ENCODE peak calls at places on chromosomes 3 and 15, in seven cellular contexts. S is effector CD4-positive, alpha-beta T cell; H is mesenteric fat pad; E is activated CD8-positive, alpha-beta memory T cell treated with anti-CD3 and anti-CD28 coated beads, Interleukin-2, amount 50 U/mL, for 48 hours; C is stimulated activated CD4-positive, alpha-beta T cell treated with anti-CD3 and anti-CD28 coated beads, Interleukin-12 subunit alpha, Interleukin-12 subunit beta, amount 100 ng/mL, for 48 hours; J is naive thymus-derived CD8-positive, alpha-beta T cell; T is PC-3. Z is an unnamed sample.

GRCh38 chr3:45182915-45183881 is 37.0 kb upstream of the CDCP1 start:
- DNase-seq in T (peak), H (no peak), E (no peak), J (no peak), C (no peak), S (no peak), Z (no peak)

GRCh38 chr3:134663646-134664456 is 13.0 kb upstream of the KY start:
- DNase-seq in E (peak), S (no peak), H (no peak), T (no peak), J (no peak), C (no peak), Z (no peak)

GRCh38 chr3:24945575-24945974 is 450.9 kb upstream of the THRB start:
- DNase-seq in J (no peak), S (no peak), C (no peak), H (no peak), E (no peak), T (no peak), Z (no peak)

GRCh38 chr3:173893066-173893465 is 495.5 kb downstream of the NLGN1 start:
- DNase-seq in H (no peak), T (peak), C (no peak), S (no peak), E (no peak), J (no peak), Z (no peak)

GRCh38 chr3:37741644-37742043 is 120.0 kb upstream of the CTDSPL start:
- DNase-seq in H (no peak), S (no peak), C (no peak), J (no peak), T (peak), E (no peak), Z (no peak)

GRCh38 chr3:144362126-144362525 is 390.5 kb downstream of the DIPK2A start:
- DNase-seq in T (peak), H (no peak), J (no peak), C (no peak), E (no peak), S (no peak), Z (no peak)

GRCh38 chr3:138442433-138442832 is 8.0 kb downstream of the ESYT3 start:
- DNase-seq in T (peak), C (no peak), J (no peak), S (no peak), H (peak), E (no peak), Z (no peak)

GRCh38 chr3:194874783-194875182 is 189.1 kb downstream of the FAM43A start:
- DNase-seq in S (no peak), C (no peak), H (peak), J (no peak), E (no peak), T (no peak), Z (no peak)

GRCh38 chr15:48400086-48400485 is 68.9 kb downstream of the DUT start:
- DNase-seq in T (no peak), H (no peak), S (no peak), J (no peak), C (no peak), E (no peak), Z (no peak)

GRCh38 chr3:95894820-95895219 is 919.6 kb upstream of the EPHA6 start:
- DNase-seq in E (no peak), C (no peak), T (no peak), S (no peak), H (no peak), J (no peak), Z (no peak)

GRCh38 chr3:184341925-184342324 is 4.5 kb downstream of the FAM131A start:
- DNase-seq in J (no peak), H (no peak), S (no peak), E (no peak), C (no peak), T (peak), Z (no peak)

GRCh38 chr3:10380906-10381795 is 60.2 kb upstream of the SEC13 start:
- DNase-seq in E (no peak), T (peak), C (no peak), J (no peak), H (no peak), S (no peak), Z (no peak)

GRCh38 chr3:106120334-106120733 is 251.5 kb upstream of the CBLB start:
- DNase-seq in T (peak), J (no peak), H (no peak), C (no peak), S (no peak), E (no peak), Z (no peak)

GRCh38 chr3:184635126-184635525 is 73.5 kb downstream of the EPHB3 start:
- DNase-seq in E (no peak), T (peak), J (no peak), C (no peak), H (no peak), S (no peak), Z (no peak)

GRCh38 chr15:60835000-60835399 is 356.1 kb upstream of the ICE2 start:
- DNase-seq in E (no peak), T (no peak), H (no peak), J (no peak), S (no peak), C (no peak), Z (no peak)

GRCh38 chr3:158762701-158763100 is 30.4 kb upstream of the RARRES1 start:
- DNase-seq in J (no peak), S (no peak), H (no peak), E (no peak), T (no peak), C (no peak), Z (no peak)

GRCh38 chr3:195583831-195584542 is at the start of gene APOD:
- DNase-seq in T (peak), C (no peak), S (no peak), J (no peak), E (peak), H (no peak), Z (no peak)

GRCh38 chr15:69887018-69887417 is 210.7 kb downstream of the TLE3 start:
- DNase-seq in E (no peak), J (no peak), H (no peak), S (no peak), T (no peak), C (no peak), Z (no peak)

GRCh38 chr15:81312790-81313543 is 11.0 kb downstream of the STARD5 start:
- DNase-seq in T (peak), C (no peak), J (no peak), S (no peak), H (peak), E (no peak), Z (no peak)

GRCh38 chr15:25426896-25427610 is 11.8 kb downstream of the UBE3A start:
- DNase-seq in S (no peak), H (no peak), C (no peak), T (no peak), E (no peak), J (no peak), Z (no peak)

GRCh38 chr15:100056411-100057072 is 285.2 kb downstream of the ADAMTS17 start:
- DNase-seq in J (no peak), C (no peak), E (no peak), H (no peak), S (no peak), T (no peak), Z (no peak)

GRCh38 chr15:38059665-38060064 is 125.2 kb downstream of the TMCO5A start:
- DNase-seq in H (no peak), C (no peak), T (peak), E (no peak), S (no peak), J (no peak), Z (no peak)

GRCh38 chr3:108605028-108605427 is 15.5 kb downstream of the DZIP3 start:
- DNase-seq in J (no peak), S (no peak), T (no peak), E (no peak), C (no peak), H (no peak), Z (no peak)

GRCh38 chr15:86915811-86916331 is 836.2 kb downstream of the AGBL1 start:
- DNase-seq in J (no peak), E (no peak), T (peak), H (no peak), S (no peak), C (no peak), Z (no peak)

GRCh38 chr3:12716605-12717121 is 42.4 kb downstream of the TMEM40 start:
- DNase-seq in C (no peak), T (no peak), E (no peak), H (no peak), S (no peak), J (no peak), Z (no peak)

GRCh38 chr3:126540342-126540849 is 16.4 kb downstream of the CHST13 start:
- DNase-seq in S (no peak), C (no peak), E (peak), H (peak), T (peak), J (no peak), Z (no peak)